ENCODE peak calls at places on chromosomes 13 and 19, in seven cellular contexts. S is RWPE1, N is epithelial cell of esophagus, O is heart left ventricle, A is AG09309, E is cardiac fibroblast, J is breast epithelium. H is an unnamed sample.

GRCh38 chr13:19927117-19927734 is 31.3 kb upstream of the ZMYM2 start:
- DNase-seq in S (peak), N (peak), O (no peak), A (peak), E (peak), J (no peak), H (peak)

GRCh38 chr19:15479391-15480345 is at the start of gene PGLYRP2:
- DNase-seq in S (no peak), N (peak), O (peak), A (no peak), E (peak), J (peak), H (no peak)

GRCh38 chr19:44401108-44401786 is at the start of gene ZNF285:
- DNase-seq in S (peak), N (peak), O (peak), A (peak), E (peak), J (peak), H (peak)

GRCh38 chr19:38647368-38647965 is at the start of gene ACTN4:
- DNase-seq in S (peak), N (peak), O (peak), A (no peak), E (peak), J (peak), H (peak)

GRCh38 chr19:31054430-31054829 is 294.8 kb downstream of the TSHZ3 start:
- DNase-seq in S (peak), N (peak), O (peak), A (peak), E (peak), J (no peak), H (no peak)

GRCh38 chr19:35027851-35028599 is 2.2 kb upstream of the SCN1B start:
- DNase-seq in S (no peak), N (no peak), O (no peak), A (no peak), E (peak), J (no peak), H (no peak)

GRCh38 chr13:90834700-90835099 is 512.8 kb upstream of the MIR17HG start:
- DNase-seq in S (no peak), N (no peak), O (no peak), A (no peak), E (no peak), J (no peak), H (no peak)

GRCh38 chr19:39997595-39998216 is 846 bp downstream of the ZNF546 start:
- DNase-seq in S (no peak), N (peak), O (no peak), A (no peak), E (peak), J (no peak), H (no peak)

GRCh38 chr19:10306327-10306726 is 3.3 kb downstream of the ZGLP1 start:
- DNase-seq in S (no peak), N (no peak), O (no peak), A (no peak), E (no peak), J (no peak), H (no peak)

GRCh38 chr19:14786421-14786851 is 8.1 kb upstream of the ADGRE2 start:
- DNase-seq in S (peak), N (no peak), O (no peak), A (no peak), E (peak), J (no peak), H (no peak)

GRCh38 chr19:46390866-46391265 is 22.5 kb downstream of the CCDC8 start:
- DNase-seq in S (no peak), N (no peak), O (no peak), A (no peak), E (no peak), J (no peak), H (no peak)

GRCh38 chr13:111210488-111210887 is 95.4 kb downstream of the ARHGEF7 start:
- DNase-seq in S (peak), N (peak), O (no peak), A (peak), E (peak), J (no peak), H (no peak)

GRCh38 chr19:13992025-13992424 is 14.1 kb downstream of the RFX1 start:
- DNase-seq in S (no peak), N (no peak), O (no peak), A (no peak), E (no peak), J (no peak), H (no peak)

GRCh38 chr13:43446126-43446525 is 340.6 kb downstream of the ENOX1 start:
- DNase-seq in S (no peak), N (no peak), O (no peak), A (no peak), E (no peak), J (no peak), H (no peak)

GRCh38 chr13:48647625-48648024 is 6.1 kb upstream of the CYSLTR2 start:
- DNase-seq in S (no peak), N (no peak), O (no peak), A (no peak), E (no peak), J (no peak), H (no peak)
- TF ChIP-seq CTCF in S (no peak), N (peak), O (peak), A (no peak), E (no peak), J (no peak), H (no peak)

GRCh38 chr13:108086678-108087077 is 128.7 kb downstream of the LIG4 start:
- DNase-seq in S (no peak), N (peak), O (no peak), A (peak), E (peak), J (no peak), H (no peak)

GRCh38 chr13:108083056-108083455 is 132.3 kb downstream of the LIG4 start:
- DNase-seq in S (no peak), N (no peak), O (no peak), A (no peak), E (no peak), J (no peak), H (no peak)

GRCh38 chr13:108082481-108082880 is 132.9 kb downstream of the LIG4 start:
- DNase-seq in S (no peak), N (no peak), O (no peak), A (no peak), E (no peak), J (no peak), H (no peak)

GRCh38 chr13:108084840-108085239 is 130.5 kb downstream of the LIG4 start:
- DNase-seq in S (no peak), N (no peak), O (no peak), A (no peak), E (no peak), J (no peak), H (no peak)

DNA sequence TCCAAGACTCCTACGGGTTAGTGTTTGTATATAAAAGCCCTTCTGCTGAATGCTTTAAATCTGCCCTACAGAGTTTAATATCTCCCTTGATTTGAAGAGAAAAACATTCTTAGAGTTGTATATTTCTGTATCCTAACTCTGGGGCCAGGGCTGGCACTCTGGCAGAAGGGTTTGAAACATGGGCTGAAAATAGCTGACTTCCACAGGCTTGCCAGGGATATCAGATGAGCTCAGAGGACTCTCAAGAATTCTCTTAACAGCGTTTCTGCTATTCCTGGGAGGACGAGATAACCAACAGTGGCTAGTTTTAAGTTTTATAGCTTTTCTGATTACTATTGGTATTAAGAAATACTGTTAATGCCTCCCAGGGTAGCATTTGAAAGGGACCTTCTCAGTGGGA is 127.5 kb downstream of the LIG4 start:
- DNase-seq in S (no peak), N (no peak), O (no peak), A (no peak), E (no peak), J (no peak), H (no peak)
- TF ChIP-seq CTCF in S (no peak), N (no peak), O (no peak), A (no peak), E (no peak), J (no peak), H (no peak)

GRCh38 chr19:48713864-48714755 is 5.4 kb downstream of the MAMSTR start:
- DNase-seq in S (peak), N (peak), O (peak), A (peak), E (peak), J (peak), H (peak)
- TF ChIP-seq CTCF in S (no peak), N (no peak), O (no peak), A (no peak), E (no peak), J (no peak), H (no peak)

DNA sequence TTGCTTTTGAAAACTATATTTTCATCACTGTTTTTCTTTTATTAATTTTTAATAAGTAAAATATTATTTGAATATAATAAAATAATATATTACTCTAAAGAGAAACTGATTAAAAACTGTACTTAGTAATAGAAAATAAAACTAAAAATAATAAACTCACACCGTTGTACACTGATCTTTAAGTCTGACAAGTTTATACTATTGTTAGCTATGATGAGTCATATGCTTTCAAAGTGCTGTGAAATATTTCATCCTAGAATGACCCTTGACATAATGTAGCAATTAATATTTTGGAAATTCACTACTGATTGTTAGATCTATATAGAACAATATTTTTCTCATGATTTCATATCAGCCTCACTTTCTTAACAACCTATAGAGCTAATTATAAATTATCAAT is 1040.6 kb upstream of the SPRY2 start:
- DNase-seq in S (no peak), N (peak), O (no peak), A (no peak), E (no peak), J (no peak), H (no peak)
- TF ChIP-seq CTCF in S (no peak), N (no peak), O (no peak), A (no peak), E (no peak), J (no peak), H (no peak)

GRCh38 chr13:27295096-27295495 is 24.5 kb downstream of the RASL11A start:
- DNase-seq in S (no peak), N (no peak), O (no peak), A (no peak), E (no peak), J (no peak), H (no peak)
- TF ChIP-seq CTCF in S (no peak), N (no peak), O (no peak), A (no peak), E (no peak), J (no peak), H (no peak)

GRCh38 chr13:22866221-22866620 is 314.6 kb upstream of the SGCG start:
- DNase-seq in S (no peak), N (no peak), O (no peak), A (no peak), E (no peak), J (no peak), H (no peak)
- TF ChIP-seq CTCF in S (no peak), N (no peak), O (no peak), A (no peak), E (no peak), J (no peak), H (no peak)

GRCh38 chr13:46716821-46717220 is 80.1 kb downstream of the ESD start:
- DNase-seq in S (no peak), N (no peak), O (no peak), A (no peak), E (no peak), J (no peak), H (no peak)

GRCh38 chr13:46715363-46715762 is 81.6 kb downstream of the ESD start:
- DNase-seq in S (no peak), N (no peak), O (no peak), A (no peak), E (no peak), J (no peak), H (no peak)

GRCh38 chr13:46717275-46717674 is 79.7 kb downstream of the ESD start:
- DNase-seq in S (no peak), N (no peak), O (no peak), A (no peak), E (no peak), J (no peak), H (no peak)

DNA sequence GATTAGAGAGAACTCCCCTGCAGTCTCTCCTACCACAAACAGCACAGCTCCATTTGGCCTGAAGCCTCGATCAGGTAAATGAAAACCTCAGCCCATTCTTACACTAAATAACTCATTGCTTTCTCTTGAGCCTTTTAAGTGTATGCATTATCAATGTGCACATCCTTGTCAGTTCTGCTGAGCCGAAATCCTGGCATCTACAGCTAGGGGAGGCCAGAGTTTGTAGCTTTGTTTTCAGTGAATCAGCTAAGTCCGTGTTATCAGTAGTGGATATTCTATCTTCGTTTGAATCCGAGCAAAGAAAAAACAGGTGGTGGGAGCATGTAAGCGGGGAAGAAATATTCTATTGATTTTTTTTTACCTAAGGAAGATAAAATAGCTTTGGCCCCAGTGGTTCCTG is 84.4 kb downstream of the ESD start:
- DNase-seq in S (no peak), N (no peak), O (no peak), A (no peak), E (no peak), J (no peak), H (no peak)
- TF ChIP-seq CTCF in S (no peak), N (no peak), O (no peak), A (no peak), E (peak), J (no peak), H (no peak)

H was measured in D721Med.